ENCODE peak calls at places on chromosomes 7 and 10, in seven cellular contexts. W is dermis blood vessel endothelial cell, R is HEK293T, G is NCI-H1105, C is GM10248, U is GM23338, S is heart left ventricle. D is an unnamed sample.

GRCh38 chr10:373516-374309 is 238.5 kb downstream of the ZMYND11 start:
- DNase-seq in S (no peak), G (peak; percentile 68), W (peak; percentile 8), C (no peak), R (no peak), U (no peak), D (no peak)

GRCh38 chr10:98170249-98171117 is 36.0 kb downstream of the R3HCC1L start:
- DNase-seq in U (peak; percentile 88), G (no peak), C (peak; percentile 33), S (no peak), R (peak; percentile 66), W (peak; percentile 80), D (peak; percentile 4)

GRCh38 chr10:27724287-27724686 is 21.3 kb downstream of the MKX start:
- DNase-seq in S (no peak), U (peak; percentile 79), R (no peak), W (no peak), C (no peak), G (no peak), D (no peak)

GRCh38 chr7:135076882-135077281 is 71.0 kb upstream of the TMEM140 start:
- DNase-seq in S (no peak), G (no peak), W (no peak), C (no peak), R (no peak), U (peak; percentile 11), D (no peak)

GRCh38 chr10:25278180-25278579 is 103.4 kb downstream of the GPR158 start:
- DNase-seq in R (no peak), W (no peak), G (no peak), C (no peak), U (no peak), S (no peak), D (no peak)

GRCh38 chr7:69738396-69738889 is 140.2 kb downstream of the AUTS2 start:
- DNase-seq in G (no peak), S (no peak), U (peak; percentile 43), R (peak; percentile 31), C (peak; percentile 39), W (no peak), D (peak; percentile 75)

GRCh38 chr7:128934361-128935352 is 3.1 kb upstream of the IRF5 start:
- DNase-seq in C (peak; percentile 77), R (no peak), W (no peak), G (no peak), S (no peak), U (no peak), D (no peak)

GRCh38 chr10:60454336-60454735 is 64.7 kb upstream of the ANK3 start:
- DNase-seq in S (no peak), W (no peak), R (no peak), C (no peak), U (peak; percentile 27), G (no peak), D (no peak)

GRCh38 chr10:86651021-86651471 is 3.3 kb upstream of the OPN4 start:
- DNase-seq in G (no peak), R (no peak), W (no peak), C (no peak), U (no peak), S (peak; percentile 12), D (no peak)

GRCh38 chr7:156969972-156970420 is 20.5 kb downstream of the NOM1 start:
- DNase-seq in W (peak; percentile 37), U (peak; percentile 32), R (no peak), S (no peak), C (no peak), G (no peak), D (no peak)

GRCh38 chr7:29878081-29878688 is 71.9 kb downstream of the WIPF3 start:
- DNase-seq in R (no peak), C (peak; percentile 37), W (peak; percentile 73), G (no peak), U (peak; percentile 43), S (no peak), D (no peak)

GRCh38 chr10:32139223-32140073 is 83.2 kb upstream of the KIF5B start:
- DNase-seq in R (peak; percentile 64), U (peak; percentile 88), S (peak; percentile 87), W (peak; percentile 96), G (no peak), C (no peak), D (no peak)

GRCh38 chr7:90824386-90825307 is 228.5 kb downstream of the CDK14 start:
- DNase-seq in S (no peak), R (no peak), W (peak; percentile 67), U (no peak), G (peak; percentile 13), C (no peak), D (no peak)

GRCh38 chr7:100629117-100629711 is 12.1 kb downstream of the TFR2 start:
- DNase-seq in G (no peak), R (peak; percentile 77), W (peak; percentile 48), U (peak; percentile 90), C (no peak), S (no peak), D (no peak)

GRCh38 chr7:81845628-81846259 is 75.9 kb upstream of the HGF start:
- DNase-seq in S (no peak), G (peak; percentile 40), C (no peak), R (peak; percentile 10), W (peak; percentile 17), U (no peak), D (peak; percentile 77)

GRCh38 chr7:36279251-36279925 is 110.3 kb upstream of the ANLN start:
- DNase-seq in R (no peak), W (no peak), G (no peak), C (peak; percentile 64), S (no peak), U (no peak), D (no peak)

GRCh38 chr7:37310322-37311080 is 138.2 kb downstream of the ELMO1 start:
- DNase-seq in C (no peak), G (no peak), W (no peak), U (no peak), R (no peak), S (no peak), D (no peak)

GRCh38 chr10:93218386-93218785 is 144.7 kb downstream of the CYP26A1 start:
- DNase-seq in C (no peak), U (no peak), R (no peak), S (no peak), G (no peak), W (no peak), D (no peak)

GRCh38 chr7:94394058-94394398 is 667 bp upstream of the COL1A2 start:
- DNase-seq in R (no peak), C (no peak), U (no peak), S (no peak), G (no peak), W (no peak), D (peak; percentile 81)

GRCh38 chr10:69801434-69802315 is at the start of gene COL13A1:
- DNase-seq in S (peak; percentile 38), R (peak; percentile 64), C (no peak), U (peak; percentile 97), W (peak; percentile 61), G (peak; percentile 14), D (no peak)

GRCh38 chr7:95871078-95871848 is 98.9 kb downstream of the DYNC1I1 start:
- DNase-seq in W (peak; percentile 70), U (peak; percentile 86), R (peak; percentile 61), C (peak; percentile 49), S (peak; percentile 20), G (peak; percentile 62), D (peak; percentile 81)

GRCh38 chr10:11189581-11190376 is 172.1 kb downstream of the CELF2 start:
- DNase-seq in C (no peak), U (peak; percentile 46), W (no peak), G (no peak), S (no peak), R (no peak), D (no peak)

GRCh38 chr10:110455440-110455839 is 42.3 kb upstream of the DUSP5 start:
- DNase-seq in C (no peak), G (no peak), S (no peak), U (no peak), R (no peak), W (peak; percentile 13), D (no peak)

GRCh38 chr7:132149801-132150310 is 426.4 kb downstream of the PLXNA4 start:
- DNase-seq in R (no peak), W (no peak), U (no peak), S (no peak), C (no peak), G (no peak), D (no peak)

GRCh38 chr7:131607291-131608111 is 51.1 kb upstream of the PODXL start:
- DNase-seq in C (no peak), R (no peak), G (no peak), U (no peak), S (no peak), W (no peak), D (no peak)

GRCh38 chr10:120162471-120162870 is 269.9 kb downstream of the SEC23IP start:
- DNase-seq in U (no peak), W (no peak), S (no peak), C (no peak), G (no peak), R (no peak), D (no peak)

GRCh38 chr10:47403401-47404318 is 19.6 kb upstream of the ZNF488 start:
- DNase-seq in G (no peak), U (no peak), C (no peak), W (peak; percentile 11), S (no peak), R (no peak), D (no peak)

GRCh38 chr7:17558135-17558534 is 259.7 kb downstream of the AHR start:
- DNase-seq in G (no peak), S (no peak), W (no peak), R (no peak), U (no peak), C (no peak), D (no peak)

GRCh38 chr7:141573511-141573910 is 22.3 kb downstream of the AGK start:
- DNase-seq in S (no peak), U (no peak), G (no peak), R (no peak), W (no peak), C (no peak), D (no peak)

GRCh38 chr7:117139691-117139984 is 183.2 kb downstream of the WNT2 start:
- DNase-seq in R (no peak), U (no peak), C (no peak), G (no peak), S (no peak), W (no peak), D (no peak)

GRCh38 chr7:92057375-92057774 is 76.9 kb downstream of the CYP51A1 start:
- DNase-seq in C (no peak), R (no peak), S (no peak), W (no peak), U (peak; percentile 58), G (no peak), D (peak; percentile 15)

GRCh38 chr10:87845624-87846377 is 17.5 kb downstream of the KLLN start:
- DNase-seq in G (no peak), C (no peak), S (no peak), U (no peak), R (peak; percentile 11), W (no peak), D (no peak)

GRCh38 chr7:87934699-87935372 is 785 bp downstream of the ADAM22 start:
- DNase-seq in W (peak; percentile 23), R (peak; percentile 31), U (peak; percentile 63), S (peak; percentile 11), G (peak; percentile 45), C (peak; percentile 50), D (peak; percentile 21)

GRCh38 chr10:35083242-35083641 is 6.9 kb downstream of the CUL2 start:
- DNase-seq in S (no peak), W (no peak), C (no peak), R (no peak), U (no peak), G (no peak), D (no peak)

GRCh38 chr10:15787426-15787825 is 67.7 kb upstream of the ITGA8 start:
- DNase-seq in R (no peak), W (no peak), U (no peak), G (no peak), S (no peak), C (no peak), D (no peak)

GRCh38 chr7:64098-64521 is 128.3 kb upstream of the FAM20C start:
- DNase-seq in S (peak; percentile 60), R (peak; percentile 40), U (peak; percentile 76), C (no peak), G (peak; percentile 2), W (peak; percentile 87), D (peak; percentile 2)

GRCh38 chr10:88507380-88507779 is 75.7 kb downstream of the RNLS start:
- DNase-seq in S (no peak), G (no peak), U (no peak), W (no peak), C (no peak), R (no peak), D (no peak)

GRCh38 chr10:29962451-29962850 is 96.9 kb downstream of the JCAD start:
- DNase-seq in C (no peak), U (no peak), W (no peak), S (no peak), R (no peak), G (no peak), D (peak; percentile 63)

D was measured in NCI-H2227 treated with DMSO at 0.1 percent for 48 hours.